ENCODE peak calls at places on chromosomes 6 and 20, in seven cellular contexts. One of them, this sample, is unnamed.

GRCh38 chr6:110422444-110422822 is 7.1 kb upstream of the DDO start:
- DNase-seq in pancreas: no peak
- DNase-seq in left lung: no peak
- DNase-seq in CD4-positive, alpha-beta T cell: no peak
- DNase-seq in ovary: no peak
- DNase-seq in Calu3: no peak
- DNase-seq in type B pancreatic cell: no peak
- DNase-seq in this sample: no peak

GRCh38 chr6:133542056-133542821 is 301.1 kb downstream of the EYA4 start:
- DNase-seq in left lung: no peak
- DNase-seq in pancreas: no peak
- DNase-seq in CD4-positive, alpha-beta T cell: no peak
- DNase-seq in type B pancreatic cell: no peak
- DNase-seq in Calu3: no peak
- DNase-seq in ovary: no peak
- DNase-seq in this sample: no peak

GRCh38 chr6:71419217-71419953 is 130.8 kb downstream of the OGFRL1 start:
- DNase-seq in type B pancreatic cell: no peak
- DNase-seq in ovary: no peak
- DNase-seq in Calu3: no peak
- DNase-seq in CD4-positive, alpha-beta T cell: no peak
- DNase-seq in pancreas: peak
- DNase-seq in left lung: peak
- DNase-seq in this sample: no peak

GRCh38 chr6:134883314-134883713 is 66.6 kb downstream of the ALDH8A1 start:
- DNase-seq in pancreas: no peak
- DNase-seq in Calu3: no peak
- DNase-seq in ovary: no peak
- DNase-seq in CD4-positive, alpha-beta T cell: no peak
- DNase-seq in left lung: no peak
- DNase-seq in type B pancreatic cell: no peak
- DNase-seq in this sample: no peak

GRCh38 chr6:36862164-36862847 is 12.3 kb downstream of the PPIL1 start:
- DNase-seq in CD4-positive, alpha-beta T cell: no peak
- DNase-seq in left lung: no peak
- DNase-seq in ovary: no peak
- DNase-seq in type B pancreatic cell: no peak
- DNase-seq in pancreas: no peak
- DNase-seq in Calu3: no peak
- DNase-seq in this sample: no peak

GRCh38 chr6:150761771-150762170 is 103.7 kb upstream of the MTHFD1L start:
- DNase-seq in ovary: no peak
- DNase-seq in CD4-positive, alpha-beta T cell: no peak
- DNase-seq in Calu3: no peak
- DNase-seq in left lung: no peak
- DNase-seq in pancreas: no peak
- DNase-seq in type B pancreatic cell: no peak
- DNase-seq in this sample: no peak

GRCh38 chr6:13924146-13924948 is 405 bp upstream of the RNF182 start:
- DNase-seq in pancreas: peak
- DNase-seq in type B pancreatic cell: peak
- DNase-seq in CD4-positive, alpha-beta T cell: peak
- DNase-seq in left lung: peak
- DNase-seq in ovary: peak
- DNase-seq in Calu3: no peak
- DNase-seq in this sample: no peak

GRCh38 chr6:108113557-108114519 is 39.3 kb upstream of the OSTM1 start:
- DNase-seq in left lung: no peak
- DNase-seq in ovary: no peak
- DNase-seq in type B pancreatic cell: no peak
- DNase-seq in Calu3: peak
- DNase-seq in pancreas: peak
- DNase-seq in CD4-positive, alpha-beta T cell: no peak
- DNase-seq in this sample: no peak

GRCh38 chr6:40802481-40802880 is 215.3 kb upstream of the LRFN2 start:
- DNase-seq in Calu3: no peak
- DNase-seq in pancreas: no peak
- DNase-seq in ovary: no peak
- DNase-seq in type B pancreatic cell: no peak
- DNase-seq in CD4-positive, alpha-beta T cell: no peak
- DNase-seq in left lung: no peak
- DNase-seq in this sample: no peak

GRCh38 chr6:110530671-110531070 is 54.3 kb upstream of the SLC22A16 start:
- DNase-seq in pancreas: no peak
- DNase-seq in type B pancreatic cell: no peak
- DNase-seq in ovary: no peak
- DNase-seq in left lung: no peak
- DNase-seq in Calu3: no peak
- DNase-seq in CD4-positive, alpha-beta T cell: no peak
- DNase-seq in this sample: no peak

GRCh38 chr6:39060467-39061160 is 12.0 kb downstream of the GLP1R start:
- DNase-seq in left lung: no peak
- DNase-seq in Calu3: no peak
- DNase-seq in ovary: no peak
- DNase-seq in pancreas: no peak
- DNase-seq in type B pancreatic cell: no peak
- DNase-seq in CD4-positive, alpha-beta T cell: no peak
- DNase-seq in this sample: no peak

GRCh38 chr6:114997813-114998292 is 655.0 kb upstream of the HS3ST5 start:
- DNase-seq in Calu3: no peak
- DNase-seq in ovary: no peak
- DNase-seq in pancreas: no peak
- DNase-seq in type B pancreatic cell: no peak
- DNase-seq in left lung: no peak
- DNase-seq in CD4-positive, alpha-beta T cell: no peak
- DNase-seq in this sample: no peak

GRCh38 chr20:22962567-22963439 is 72.3 kb upstream of the SSTR4 start:
- DNase-seq in CD4-positive, alpha-beta T cell: no peak
- DNase-seq in left lung: no peak
- DNase-seq in pancreas: no peak
- DNase-seq in ovary: no peak
- DNase-seq in type B pancreatic cell: no peak
- DNase-seq in Calu3: no peak
- DNase-seq in this sample: no peak

GRCh38 chr6:137799950-137800568 is 67.0 kb upstream of the TNFAIP3 start:
- DNase-seq in left lung: no peak
- DNase-seq in CD4-positive, alpha-beta T cell: peak
- DNase-seq in type B pancreatic cell: no peak
- DNase-seq in ovary: peak
- DNase-seq in Calu3: peak
- DNase-seq in pancreas: peak
- DNase-seq in this sample: no peak
- TF ChIP-seq CTCF in left lung: peak
- TF ChIP-seq CTCF in CD4-positive, alpha-beta T cell: peak
- TF ChIP-seq CTCF in type B pancreatic cell: peak
- TF ChIP-seq CTCF in ovary: peak
- TF ChIP-seq CTCF in Calu3: peak
- TF ChIP-seq CTCF in pancreas: no peak
- TF ChIP-seq CTCF in this sample: no peak

DNA sequence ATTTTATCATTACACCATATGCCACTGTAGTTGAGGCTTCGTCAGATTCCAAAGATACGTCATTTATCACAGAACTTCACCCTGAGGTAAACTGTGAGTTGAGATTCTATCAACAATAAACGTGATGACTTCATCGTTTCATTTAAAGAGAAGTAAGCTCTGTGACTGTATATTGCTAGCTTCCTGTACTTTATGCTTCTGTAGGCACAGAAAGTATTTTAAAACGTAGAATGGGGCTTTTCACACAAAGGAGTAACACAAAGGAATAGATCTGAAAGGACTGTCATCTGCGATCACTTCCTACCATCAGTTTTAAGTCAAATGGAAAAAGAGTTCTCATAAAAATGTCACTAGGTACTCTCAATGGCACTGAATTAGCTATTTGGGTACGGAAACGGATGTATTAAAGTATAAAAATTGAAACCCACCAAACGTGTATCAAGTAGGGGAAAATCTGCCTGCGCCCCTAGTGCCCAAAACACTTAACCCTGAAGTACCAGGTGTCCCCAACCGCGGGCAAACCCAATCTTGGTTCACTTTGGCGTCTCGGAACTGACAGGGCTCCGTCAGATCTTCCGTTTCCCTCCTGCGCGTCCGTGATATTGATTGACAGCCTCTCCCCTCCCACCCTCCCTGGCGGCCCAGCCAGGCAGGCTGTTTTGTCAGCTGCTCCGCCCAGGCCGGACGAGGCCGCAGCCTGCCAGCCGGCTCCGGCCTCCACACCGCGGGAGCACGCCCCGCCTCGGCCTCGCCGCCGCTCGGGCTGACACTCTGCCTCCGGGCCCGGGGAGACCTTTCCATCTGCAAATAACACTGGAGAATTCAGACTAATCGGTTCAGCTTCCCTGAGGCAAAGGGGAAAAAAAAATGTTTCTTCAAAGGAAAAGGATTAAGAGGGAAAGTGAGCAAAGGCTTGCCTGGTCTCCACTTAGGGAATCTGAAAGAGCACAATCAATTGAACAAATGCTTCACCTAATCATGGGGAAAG is 234.7 kb upstream of the MCHR2 start:
- DNase-seq in type B pancreatic cell: peak
- DNase-seq in pancreas: peak
- DNase-seq in ovary: no peak
- DNase-seq in left lung: peak
- DNase-seq in CD4-positive, alpha-beta T cell: peak
- DNase-seq in Calu3: peak
- DNase-seq in this sample: no peak
- TF ChIP-seq CTCF in type B pancreatic cell: peak
- TF ChIP-seq CTCF in pancreas: no peak
- TF ChIP-seq CTCF in ovary: no peak
- TF ChIP-seq CTCF in left lung: no peak
- TF ChIP-seq CTCF in CD4-positive, alpha-beta T cell: no peak
- TF ChIP-seq CTCF in Calu3: no peak
- TF ChIP-seq CTCF in this sample: no peak

DNA sequence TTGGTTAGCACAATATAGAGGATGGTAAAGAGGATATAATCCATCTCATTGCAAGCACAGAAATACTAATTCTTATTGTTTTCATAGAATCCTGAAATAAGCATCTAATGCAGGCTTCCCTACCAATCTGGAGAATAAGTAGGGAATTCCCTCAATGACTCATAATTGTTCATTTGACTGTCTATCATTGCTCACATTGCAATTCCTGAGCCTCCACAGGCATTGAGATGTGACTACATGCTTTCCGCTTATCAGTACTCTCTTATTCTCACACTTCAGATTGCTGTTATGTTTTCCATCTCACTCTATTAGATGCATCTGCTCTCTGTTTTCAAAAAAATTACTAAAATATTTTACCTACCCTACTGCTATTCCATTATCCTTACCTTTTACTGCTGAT is 216.2 kb upstream of the PRSS16 start:
- DNase-seq in type B pancreatic cell: no peak
- DNase-seq in ovary: no peak
- DNase-seq in left lung: no peak
- DNase-seq in pancreas: no peak
- DNase-seq in Calu3: no peak
- DNase-seq in CD4-positive, alpha-beta T cell: no peak
- DNase-seq in this sample: no peak
- TF ChIP-seq CTCF in type B pancreatic cell: no peak
- TF ChIP-seq CTCF in ovary: no peak
- TF ChIP-seq CTCF in left lung: no peak
- TF ChIP-seq CTCF in pancreas: no peak
- TF ChIP-seq CTCF in Calu3: no peak
- TF ChIP-seq CTCF in CD4-positive, alpha-beta T cell: no peak
- TF ChIP-seq CTCF in this sample: no peak

GRCh38 chr6:19866900-19867627 is 29.9 kb downstream of the ID4 start:
- DNase-seq in type B pancreatic cell: no peak
- DNase-seq in pancreas: no peak
- DNase-seq in Calu3: peak
- DNase-seq in ovary: no peak
- DNase-seq in left lung: no peak
- DNase-seq in CD4-positive, alpha-beta T cell: no peak
- DNase-seq in this sample: no peak

GRCh38 chr6:19876672-19877071 is 39.5 kb downstream of the ID4 start:
- DNase-seq in left lung: no peak
- DNase-seq in CD4-positive, alpha-beta T cell: no peak
- DNase-seq in pancreas: no peak
- DNase-seq in Calu3: no peak
- DNase-seq in ovary: no peak
- DNase-seq in type B pancreatic cell: no peak
- DNase-seq in this sample: no peak

GRCh38 chr6:19869464-19869863 is 32.3 kb downstream of the ID4 start:
- DNase-seq in left lung: no peak
- DNase-seq in type B pancreatic cell: no peak
- DNase-seq in Calu3: no peak
- DNase-seq in CD4-positive, alpha-beta T cell: no peak
- DNase-seq in ovary: no peak
- DNase-seq in pancreas: no peak
- DNase-seq in this sample: no peak

GRCh38 chr6:19870322-19870721 is 33.2 kb downstream of the ID4 start:
- DNase-seq in ovary: no peak
- DNase-seq in CD4-positive, alpha-beta T cell: no peak
- DNase-seq in Calu3: no peak
- DNase-seq in type B pancreatic cell: no peak
- DNase-seq in pancreas: peak
- DNase-seq in left lung: no peak
- DNase-seq in this sample: no peak

DNA sequence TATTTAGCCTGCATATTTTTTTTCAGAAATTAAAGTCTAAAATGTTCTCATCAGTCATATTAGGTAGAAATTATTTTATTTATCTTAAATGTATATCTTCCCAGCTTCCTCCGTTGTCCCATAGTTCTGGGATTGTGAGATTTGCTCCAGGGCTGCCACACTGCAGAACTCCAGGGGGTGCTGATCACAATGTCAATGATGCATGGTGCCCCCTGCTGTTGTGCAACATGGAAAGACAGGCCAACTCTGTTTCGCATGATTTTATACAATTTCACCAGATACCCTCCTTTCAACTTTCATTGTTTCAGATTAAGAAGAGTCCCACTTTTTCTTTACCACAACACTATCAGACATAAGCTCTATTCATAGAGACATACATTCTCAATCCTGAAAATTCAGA is 35.9 kb downstream of the ID4 start:
- DNase-seq in CD4-positive, alpha-beta T cell: no peak
- DNase-seq in type B pancreatic cell: no peak
- DNase-seq in left lung: no peak
- DNase-seq in pancreas: no peak
- DNase-seq in ovary: no peak
- DNase-seq in Calu3: peak
- DNase-seq in this sample: no peak
- TF ChIP-seq CTCF in CD4-positive, alpha-beta T cell: no peak
- TF ChIP-seq CTCF in type B pancreatic cell: peak
- TF ChIP-seq CTCF in left lung: no peak
- TF ChIP-seq CTCF in pancreas: no peak
- TF ChIP-seq CTCF in ovary: no peak
- TF ChIP-seq CTCF in Calu3: peak
- TF ChIP-seq CTCF in this sample: no peak

GRCh38 chr6:43773981-43774775 is 4.2 kb downstream of the VEGFA start:
- DNase-seq in type B pancreatic cell: no peak
- DNase-seq in left lung: no peak
- DNase-seq in ovary: no peak
- DNase-seq in Calu3: no peak
- DNase-seq in CD4-positive, alpha-beta T cell: no peak
- DNase-seq in pancreas: peak
- DNase-seq in this sample: no peak
- TF ChIP-seq CTCF in type B pancreatic cell: no peak
- TF ChIP-seq CTCF in left lung: no peak
- TF ChIP-seq CTCF in ovary: no peak
- TF ChIP-seq CTCF in Calu3: no peak
- TF ChIP-seq CTCF in CD4-positive, alpha-beta T cell: no peak
- TF ChIP-seq CTCF in pancreas: no peak
- TF ChIP-seq CTCF in this sample: no peak